ENCODE peak calls at places on chromosomes 13 and 19, in seven cellular contexts. X is osteocyte, A is fibroblast of lung, V is WTC11, Z is breast epithelium, H is ascending aorta, O is K562. N is an unnamed sample.

GRCh38 chr13:106087201-106087600 is 448.3 kb downstream of the EFNB2 start:
- DNase-seq in X (no peak), O (no peak), Z (no peak), H (no peak), A (no peak), V (no peak), N (no peak)

GRCh38 chr13:33260168-33261098 is 25.1 kb downstream of the STARD13 start:
- DNase-seq in O (no peak), H (no peak), Z (no peak), A (peak; percentile 76), X (no peak), V (no peak), N (no peak)

GRCh38 chr13:49597043-49597669 is 11.8 kb upstream of the RCBTB1 start:
- DNase-seq in A (no peak), O (no peak), Z (no peak), X (no peak), V (no peak), H (no peak), N (no peak)

GRCh38 chr19:48969276-48970138 is 4.4 kb downstream of the FTL start:
- DNase-seq in A (no peak), Z (no peak), H (no peak), X (no peak), O (peak; percentile 74), V (no peak), N (no peak)

GRCh38 chr19:4742717-4743646 is 19.3 kb upstream of the DPP9 start:
- DNase-seq in Z (no peak), A (no peak), X (no peak), V (peak; percentile 45), H (no peak), O (no peak), N (no peak)

GRCh38 chr13:106619688-106620555 is 52.0 kb upstream of the ARGLU1 start:
- DNase-seq in O (peak; percentile 45), A (peak; percentile 81), V (peak; percentile 24), H (no peak), X (no peak), Z (no peak), N (peak; percentile 72)

GRCh38 chr19:6489278-6490061 is 7.9 kb upstream of the DENND1C start:
- DNase-seq in V (no peak), O (no peak), X (no peak), H (no peak), A (no peak), Z (no peak), N (no peak)

GRCh38 chr13:112850273-112850672 is 118.7 kb upstream of the MCF2L start:
- DNase-seq in Z (no peak), A (no peak), V (no peak), X (no peak), O (no peak), H (no peak), N (no peak)

GRCh38 chr13:77048592-77048991 is 21.6 kb upstream of the FBXL3 start:
- DNase-seq in Z (no peak), A (no peak), V (peak; percentile 58), O (no peak), H (no peak), X (no peak), N (no peak)

GRCh38 chr13:82717249-82717648 is 1165.0 kb downstream of the SLITRK1 start:
- DNase-seq in O (no peak), Z (no peak), X (no peak), H (no peak), V (no peak), A (peak; percentile 65), N (peak; percentile 64)

GRCh38 chr13:88345171-88345847 is 674.1 kb downstream of the SLITRK5 start:
- DNase-seq in V (no peak), Z (no peak), H (no peak), A (no peak), X (no peak), O (no peak), N (no peak)

GRCh38 chr19:44796701-44797115 is 12.2 kb upstream of the BCAM start:
- DNase-seq in A (no peak), Z (peak; percentile 55), H (no peak), X (no peak), O (no peak), V (no peak), N (no peak)

GRCh38 chr13:106095919-106096318 is 439.5 kb downstream of the EFNB2 start:
- DNase-seq in V (no peak), Z (no peak), H (no peak), A (no peak), O (no peak), X (no peak), N (no peak)

GRCh38 chr13:85405316-85405897 is 393.8 kb downstream of the SLITRK6 start:
- DNase-seq in Z (no peak), A (no peak), O (no peak), V (no peak), H (no peak), X (no peak), N (no peak)

GRCh38 chr19:41785653-41786052 is 10.7 kb upstream of the CEACAM3 start:
- DNase-seq in X (no peak), A (peak; percentile 68), O (peak; percentile 85), V (peak; percentile 73), H (no peak), Z (peak; percentile 33), N (peak; percentile 61)

DNA sequence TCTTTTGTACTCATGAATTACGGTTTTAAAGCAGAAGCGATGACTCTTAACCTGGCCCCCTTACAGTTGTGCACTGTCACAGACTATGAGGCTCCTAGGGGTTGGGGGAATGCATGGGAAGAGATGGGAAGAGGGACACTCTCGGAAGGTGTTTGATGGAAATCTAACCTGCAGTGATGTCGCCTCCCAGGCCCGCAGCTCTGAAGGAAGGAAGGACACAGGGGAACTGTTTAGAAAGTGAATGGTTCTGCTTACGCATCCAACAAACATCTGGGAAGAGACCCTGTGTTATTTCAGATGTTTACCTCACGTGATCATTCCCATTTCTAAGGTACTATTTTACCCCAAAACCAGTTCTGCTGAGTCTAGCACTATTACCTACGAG is 48.0 kb upstream of the SLC7A9 start:
- DNase-seq in X (no peak), A (no peak), H (no peak), O (no peak), V (no peak), Z (no peak), N (no peak)
- TF ChIP-seq CTCF in X (no peak), A (no peak), H (no peak), O (no peak), V (no peak), Z (no peak), N (no peak)

DNA sequence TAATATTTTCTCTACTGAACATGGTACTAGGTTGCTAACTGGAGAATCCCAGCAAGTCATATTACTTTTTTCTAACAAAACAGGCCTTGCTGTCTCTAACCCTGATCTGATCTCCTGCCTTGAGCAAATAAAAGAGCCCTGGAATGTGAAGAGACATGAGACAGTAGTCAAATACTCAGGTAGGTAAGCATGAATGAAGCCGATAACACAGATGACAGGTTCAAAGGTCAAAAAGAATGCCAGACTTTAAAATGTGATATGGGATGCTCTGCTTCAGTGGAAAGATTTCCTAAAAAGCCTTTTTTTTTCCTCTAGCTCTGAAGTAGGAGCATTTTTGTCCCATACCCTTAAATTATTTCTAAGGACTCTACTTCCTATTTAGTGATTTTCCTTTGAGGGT is 28.7 kb downstream of the ZNF726 start:
- DNase-seq in H (no peak), X (no peak), O (no peak), A (no peak), V (no peak), Z (no peak), N (no peak)
- TF ChIP-seq CTCF in H (no peak), X (no peak), O (no peak), A (no peak), V (no peak), Z (no peak), N (no peak)

DNA sequence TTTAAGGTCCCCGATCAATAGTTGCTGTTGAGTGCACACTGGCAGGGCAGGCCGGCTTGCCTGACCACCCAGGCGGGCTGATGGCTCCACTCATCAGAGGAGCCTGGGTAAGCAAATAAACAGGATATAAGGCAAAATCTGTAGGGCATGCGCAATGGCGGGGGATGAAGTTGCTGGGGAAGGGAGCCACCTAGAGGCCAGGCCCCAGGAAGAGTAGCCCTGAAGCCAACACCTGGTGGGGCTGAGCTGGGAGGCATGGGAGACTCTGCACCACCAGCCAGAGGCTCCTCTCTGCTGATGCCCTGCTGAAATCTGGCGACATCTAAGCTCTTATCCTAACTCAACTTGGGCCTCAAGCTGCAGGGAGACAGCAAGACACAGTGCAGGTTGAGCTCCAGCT is 324.3 kb downstream of the ZNF536 start:
- DNase-seq in A (peak; percentile 39), O (peak; percentile 62), H (no peak), Z (no peak), X (no peak), V (peak; percentile 82), N (no peak)
- TF ChIP-seq CTCF in A (peak; percentile 8), O (peak; percentile 65), H (no peak), Z (no peak), X (no peak), V (no peak), N (no peak)

GRCh38 chr19:37719927-37720265 is 335 bp upstream of the ZNF607 start:
- DNase-seq in A (no peak), X (no peak), H (no peak), Z (no peak), V (no peak), O (no peak), N (no peak)
- TF ChIP-seq CTCF in A (no peak), X (peak; percentile 14), H (no peak), Z (no peak), V (no peak), O (no peak), N (no peak)

DNA sequence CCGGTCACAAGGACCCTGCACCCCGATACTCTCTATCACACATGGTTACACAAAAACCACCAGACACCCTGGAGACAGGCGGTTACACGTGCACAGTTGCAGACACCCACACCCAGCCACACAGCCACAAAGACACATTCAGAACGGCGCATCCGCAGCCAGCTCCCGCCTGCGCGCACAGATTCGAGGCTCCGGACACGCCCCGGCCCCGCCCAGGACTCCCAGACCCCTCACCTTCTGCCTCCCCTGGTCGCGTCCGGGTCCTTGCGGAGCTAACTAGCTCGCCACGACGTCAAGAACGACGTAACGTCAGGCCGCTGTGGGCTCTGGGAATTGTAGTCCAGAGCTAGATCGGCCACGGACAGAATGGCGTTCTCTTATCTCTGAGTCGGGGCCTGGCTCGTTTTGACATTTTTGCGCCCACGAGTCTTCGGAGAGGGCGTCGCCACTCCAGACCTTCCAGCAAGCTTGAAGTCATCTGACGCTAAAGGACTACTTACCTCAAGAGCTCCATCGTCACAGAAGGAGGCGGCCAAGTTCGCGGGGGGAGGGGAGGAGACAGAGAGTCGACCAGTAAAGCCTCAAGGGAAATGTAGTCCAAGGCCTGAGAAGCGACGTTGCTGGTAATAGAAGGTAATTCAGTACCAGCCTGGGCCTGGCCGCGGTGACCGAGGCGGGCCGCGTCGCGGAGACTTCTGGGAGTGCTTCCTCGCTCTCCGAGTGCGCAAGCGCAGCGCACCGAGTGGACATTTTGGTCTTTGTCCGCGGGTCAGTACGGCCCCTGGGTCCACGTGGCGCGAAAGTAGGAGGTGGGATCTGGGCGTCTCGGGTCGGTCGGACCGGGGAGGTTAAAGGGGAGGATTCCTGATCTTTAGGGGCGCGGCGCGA is at the start of the genes ZNF146 and ZNF565:
- DNase-seq in O (peak; percentile 91), X (peak; percentile 99), Z (peak; percentile 97), A (peak; percentile 99), V (peak; percentile 98), H (peak; percentile 96), N (peak; percentile 99)
- TF ChIP-seq CTCF in O (no peak), X (no peak), Z (peak; percentile 5), A (no peak), V (no peak), H (no peak), N (peak; percentile 10)

DNA sequence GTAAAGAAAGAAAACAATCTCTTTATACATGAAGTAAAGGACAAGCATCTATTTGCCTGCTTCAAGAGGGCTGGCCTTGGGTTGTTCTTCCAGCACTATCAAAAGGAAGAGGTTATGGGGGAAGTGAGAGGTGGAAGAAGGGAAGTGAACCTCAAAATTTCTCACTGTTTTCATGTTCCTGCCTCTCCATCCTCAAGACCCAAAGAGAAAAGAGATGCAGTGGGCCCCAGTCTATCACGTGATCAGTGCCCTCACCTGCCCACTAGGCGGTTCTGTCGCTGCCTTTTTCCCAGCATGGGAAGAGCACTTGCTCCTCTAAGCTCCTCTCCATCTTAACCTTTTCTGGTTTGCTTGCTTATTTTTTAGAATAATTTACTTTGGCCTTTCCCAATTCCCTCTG is 6.2 kb upstream of the USP12 start:
- DNase-seq in Z (no peak), V (peak; percentile 56), A (no peak), H (no peak), X (no peak), O (peak; percentile 17), N (no peak)
- TF ChIP-seq CTCF in Z (no peak), V (no peak), A (no peak), H (no peak), X (no peak), O (peak; percentile 15), N (no peak)